ENCODE peak calls at places on chromosome 6, in four cellular contexts. S is K562, F is GM12878, V is HepG2. J is an unnamed sample.

GRCh38 chr6:140773276-140773675 is 1359.4 kb upstream of the GJE1 start:
- DNase-seq in S (no peak), F (no peak), V (no peak), J (no peak)

GRCh38 chr6:106486236-106486635 is 125.7 kb downstream of the CRYBG1 start:
- DNase-seq in S (no peak), F (no peak), V (no peak), J (no peak)

GRCh38 chr6:118630067-118630466 is 21.3 kb downstream of the CEP85L start:
- DNase-seq in S (peak; percentile 39), F (no peak), V (no peak), J (no peak)

GRCh38 chr6:83514877-83515466 is 2.6 kb downstream of the PRSS35 start:
- DNase-seq in S (peak; percentile 34), F (peak; percentile 30), V (peak; percentile 29), J (peak; percentile 40)

GRCh38 chr6:160004419-160005160 is 35.7 kb downstream of the IGF2R start:
- DNase-seq in S (no peak), F (no peak), V (no peak), J (no peak)

GRCh38 chr6:98579941-98580340 is 254.4 kb upstream of the POU3F2 start:
- DNase-seq in S (no peak), F (no peak), V (no peak), J (no peak)

GRCh38 chr6:52285174-52286068 is 879 bp upstream of the MCM3 start:
- DNase-seq in S (peak; percentile 40), F (no peak), V (peak; percentile 30), J (peak; percentile 18)

GRCh38 chr6:28312939-28313338 is 23.0 kb downstream of the ZSCAN31 start:
- DNase-seq in S (no peak), F (no peak), V (no peak), J (no peak)

GRCh38 chr6:27400877-27401642 is 12.5 kb downstream of the ZNF391 start:
- DNase-seq in S (no peak), F (no peak), V (no peak), J (no peak)

GRCh38 chr6:136076496-136076895 is 173.6 kb downstream of the MTFR2 start:
- DNase-seq in S (no peak), F (no peak), V (no peak), J (no peak)

GRCh38 chr6:105892577-105893262 is 193.4 kb upstream of the PRDM1 start:
- DNase-seq in S (peak; percentile 50), F (peak; percentile 74), V (peak; percentile 38), J (no peak)

GRCh38 chr6:3697609-3698008 is 53.9 kb downstream of the PXDC1 start:
- DNase-seq in S (no peak), F (no peak), V (no peak), J (no peak)

GRCh38 chr6:31712296-31712695 is 2.9 kb upstream of the LY6G6D start:
- DNase-seq in S (no peak), F (no peak), V (no peak), J (no peak)

GRCh38 chr6:94026575-94026974 is 607.2 kb upstream of the EPHA7 start:
- DNase-seq in S (no peak), F (no peak), V (no peak), J (no peak)

GRCh38 chr6:147724454-147724853 is 216.0 kb downstream of the SAMD5 start:
- DNase-seq in S (no peak), F (no peak), V (no peak), J (peak; percentile 28)

GRCh38 chr6:170296746-170297576 is 6.1 kb upstream of the DLL1 start:
- DNase-seq in S (no peak), F (no peak), V (no peak), J (no peak)

GRCh38 chr6:161079566-161080262 is 88.1 kb downstream of the MAP3K4 start:
- DNase-seq in S (peak; percentile 30), F (no peak), V (no peak), J (no peak)

GRCh38 chr6:70312165-70312564 is 9.3 kb upstream of the COL9A1 start:
- DNase-seq in S (no peak), F (peak; percentile 8), V (peak; percentile 25), J (no peak)

DNA sequence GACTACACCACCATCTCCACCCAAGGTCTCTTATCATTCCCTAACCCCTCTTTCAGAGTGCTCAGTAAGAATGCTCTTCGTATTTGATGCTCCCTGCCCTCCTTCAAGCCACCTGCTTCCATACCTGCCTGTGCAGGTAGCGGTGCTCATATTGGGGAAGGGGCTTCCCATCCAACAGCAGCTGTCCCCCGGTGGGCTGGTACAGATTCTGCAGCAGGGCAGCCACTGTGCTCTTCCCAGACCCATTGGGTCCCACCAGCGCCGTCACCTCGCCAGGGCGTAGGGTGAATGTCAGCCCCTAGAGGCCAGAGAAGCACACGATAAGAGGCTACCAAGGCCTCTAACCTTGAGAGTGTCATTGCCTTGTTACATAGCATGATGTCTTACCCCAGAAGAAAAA is 3.9 kb upstream of the PSMB8 start:
- DNase-seq in S (no peak), F (no peak), V (no peak), J (no peak)
- TF ChIP-seq FOXK2 in S (no peak), F (no peak), V (no peak), J (no peak)

GRCh38 chr6:32799168-32799567 is 17.6 kb downstream of the HLA-DOB start:
- DNase-seq in S (no peak), F (no peak), V (no peak), J (no peak)
- TF ChIP-seq FOXK2 in S (no peak), F (no peak), V (no peak), J (no peak)

DNA sequence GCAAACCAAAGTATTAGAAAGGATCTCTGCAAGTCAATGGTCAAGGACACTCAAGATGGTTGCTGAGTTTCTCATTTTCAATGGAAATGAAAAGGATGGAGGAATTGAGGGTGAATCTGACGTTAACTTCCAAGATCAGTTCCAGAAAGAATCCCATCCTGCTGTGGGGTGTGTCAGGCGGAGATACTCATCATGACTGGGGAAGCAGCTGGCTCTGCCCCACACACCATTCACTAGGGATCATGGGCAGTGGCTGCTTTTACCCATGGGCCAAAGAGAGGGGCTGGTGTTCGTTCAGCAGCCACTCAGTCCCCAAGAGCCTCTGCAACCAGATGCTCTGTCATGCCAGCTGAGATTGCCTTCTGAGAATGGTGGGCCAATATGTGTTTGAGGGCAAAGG is 102.3 kb upstream of the KCNK16 start:
- DNase-seq in S (no peak), F (no peak), V (no peak), J (no peak)
- TF ChIP-seq FOXK2 in S (no peak), F (no peak), V (no peak), J (no peak)

DNA sequence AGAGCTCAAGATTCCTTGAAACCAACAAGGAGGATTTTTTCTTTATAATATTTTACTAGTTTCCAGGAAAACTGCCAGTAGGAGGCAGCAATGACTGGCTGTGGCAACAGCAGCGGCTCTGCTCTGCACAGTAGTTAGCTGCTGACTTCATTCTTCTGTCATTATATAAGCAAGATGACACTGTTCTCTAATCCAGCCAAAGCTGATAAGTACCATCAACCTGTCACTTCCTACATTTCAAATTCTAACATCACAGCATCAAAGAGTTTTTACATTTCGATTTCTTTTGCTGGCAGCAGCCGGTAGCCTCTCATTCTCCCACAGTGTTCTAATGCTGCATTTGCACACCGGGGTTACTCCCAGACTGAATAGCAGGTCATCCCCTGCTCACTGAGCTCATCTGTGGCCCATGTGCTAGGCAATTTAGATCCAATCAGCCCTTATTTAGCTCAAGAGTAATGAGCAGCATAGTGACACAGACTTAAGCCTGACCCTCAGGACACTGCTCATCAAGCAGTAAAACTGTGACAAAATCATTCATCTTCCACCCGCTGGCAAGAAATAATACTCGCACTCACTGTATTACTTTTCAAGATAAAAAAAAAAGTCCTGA is 67.8 kb downstream of the MMS22L start:
- DNase-seq in S (peak; percentile 49), F (no peak), V (peak; percentile 26), J (peak; percentile 60)
- TF ChIP-seq FOXK2 in S (no peak), F (no peak), V (no peak), J (no peak)

J was measured in HEK293T.